ENCODE peak calls at places on chromosomes 1 and 21, in seven cellular contexts. N, I, P, R, C, W and Y are unnamed samples.

GRCh38 chr1:238811211-238811610 is 575.2 kb upstream of the CHRM3 start:
- DNase-seq in N (no peak), I (no peak), P (no peak), R (no peak), C (no peak), W (no peak), Y (no peak)

GRCh38 chr21:15430577-15430976 is 299.2 kb upstream of the USP25 start:
- DNase-seq in N (no peak), I (no peak), P (no peak), R (no peak), C (no peak), W (no peak), Y (no peak)

GRCh38 chr21:45128613-45129226 is 54.3 kb downstream of the ADARB1 start:
- DNase-seq in N (peak), I (peak), P (no peak), R (peak), C (no peak), W (peak), Y (peak)

GRCh38 chr1:109786531-109787021 is 22.9 kb upstream of the EPS8L3 start:
- DNase-seq in N (no peak), I (no peak), P (no peak), R (no peak), C (no peak), W (no peak), Y (peak)

GRCh38 chr1:212916395-212917133 is 33.8 kb upstream of the VASH2 start:
- DNase-seq in N (no peak), I (no peak), P (peak), R (no peak), C (no peak), W (peak), Y (no peak)

GRCh38 chr1:171787686-171788480 is 6.4 kb downstream of the METTL13 start:
- DNase-seq in N (no peak), I (no peak), P (no peak), R (no peak), C (no peak), W (no peak), Y (no peak)

GRCh38 chr1:109299087-109299983 is 7.5 kb downstream of the MYBPHL start:
- DNase-seq in N (no peak), I (no peak), P (no peak), R (peak), C (no peak), W (peak), Y (no peak)

GRCh38 chr1:216846339-216846738 is 123.1 kb upstream of the ESRRG start:
- DNase-seq in N (no peak), I (no peak), P (no peak), R (peak), C (no peak), W (no peak), Y (no peak)

GRCh38 chr1:25810341-25811299 is 9.1 kb upstream of the MTFR1L start:
- DNase-seq in N (no peak), I (peak), P (peak), R (peak), C (no peak), W (peak), Y (no peak)

GRCh38 chr1:151540982-151541377 is 871 bp downstream of the TUFT1 start:
- DNase-seq in N (no peak), I (no peak), P (no peak), R (peak), C (no peak), W (no peak), Y (no peak)

GRCh38 chr1:152623203-152623844 is 421 bp upstream of the LCE3A start:
- DNase-seq in N (no peak), I (no peak), P (peak), R (peak), C (no peak), W (peak), Y (peak)

GRCh38 chr1:41726899-41727748 is 191.6 kb downstream of the HIVEP3 start:
- DNase-seq in N (no peak), I (no peak), P (no peak), R (no peak), C (peak), W (peak), Y (no peak)

DNA sequence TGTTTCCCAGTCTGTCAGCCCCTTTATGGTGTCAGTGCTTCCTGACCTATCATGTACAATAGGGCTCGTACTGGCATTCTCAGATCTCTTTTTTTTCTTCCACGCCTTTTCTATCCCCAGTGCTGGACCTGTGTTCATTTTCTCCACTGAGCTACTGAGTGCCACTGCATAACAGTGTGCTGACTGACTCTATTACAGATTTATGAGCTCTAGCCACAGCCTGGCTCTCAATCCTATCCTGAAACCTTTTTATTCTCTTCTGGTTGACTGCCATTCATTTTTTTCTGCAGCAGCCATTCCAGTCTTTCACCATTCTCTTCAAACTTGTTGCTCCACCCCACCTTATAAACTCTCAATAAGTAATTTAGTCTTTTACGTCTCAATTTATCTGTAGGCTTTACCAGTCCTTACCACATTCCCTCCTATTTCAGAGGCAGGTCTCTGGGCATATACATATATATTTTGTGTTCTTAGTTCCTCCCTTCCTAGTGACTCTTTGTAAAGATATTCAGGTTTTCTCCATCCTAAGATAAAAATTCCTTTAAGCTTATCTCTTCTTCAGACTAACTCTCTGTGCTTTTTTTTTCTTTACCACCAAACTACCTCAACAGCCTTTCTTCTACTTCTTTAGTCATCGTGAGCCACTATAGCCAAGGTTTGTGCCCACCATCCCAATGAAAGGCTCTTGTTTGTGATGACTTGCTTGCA is 59.4 kb upstream of the MACF1 start:
- DNase-seq in N (no peak), I (no peak), P (no peak), R (no peak), C (no peak), W (no peak), Y (no peak)
- TF ChIP-seq JUND in N (no peak), I (no peak), P (no peak), R (no peak), C (no peak), W (no peak), Y (no peak)

GRCh38 chr1:91804546-91805023 is 81.4 kb downstream of the TGFBR3 start:
- DNase-seq in N (peak), I (no peak), P (peak), R (no peak), C (peak), W (no peak), Y (no peak)
- TF ChIP-seq JUND in N (peak), I (no peak), P (peak), R (no peak), C (no peak), W (no peak), Y (no peak)

DNA sequence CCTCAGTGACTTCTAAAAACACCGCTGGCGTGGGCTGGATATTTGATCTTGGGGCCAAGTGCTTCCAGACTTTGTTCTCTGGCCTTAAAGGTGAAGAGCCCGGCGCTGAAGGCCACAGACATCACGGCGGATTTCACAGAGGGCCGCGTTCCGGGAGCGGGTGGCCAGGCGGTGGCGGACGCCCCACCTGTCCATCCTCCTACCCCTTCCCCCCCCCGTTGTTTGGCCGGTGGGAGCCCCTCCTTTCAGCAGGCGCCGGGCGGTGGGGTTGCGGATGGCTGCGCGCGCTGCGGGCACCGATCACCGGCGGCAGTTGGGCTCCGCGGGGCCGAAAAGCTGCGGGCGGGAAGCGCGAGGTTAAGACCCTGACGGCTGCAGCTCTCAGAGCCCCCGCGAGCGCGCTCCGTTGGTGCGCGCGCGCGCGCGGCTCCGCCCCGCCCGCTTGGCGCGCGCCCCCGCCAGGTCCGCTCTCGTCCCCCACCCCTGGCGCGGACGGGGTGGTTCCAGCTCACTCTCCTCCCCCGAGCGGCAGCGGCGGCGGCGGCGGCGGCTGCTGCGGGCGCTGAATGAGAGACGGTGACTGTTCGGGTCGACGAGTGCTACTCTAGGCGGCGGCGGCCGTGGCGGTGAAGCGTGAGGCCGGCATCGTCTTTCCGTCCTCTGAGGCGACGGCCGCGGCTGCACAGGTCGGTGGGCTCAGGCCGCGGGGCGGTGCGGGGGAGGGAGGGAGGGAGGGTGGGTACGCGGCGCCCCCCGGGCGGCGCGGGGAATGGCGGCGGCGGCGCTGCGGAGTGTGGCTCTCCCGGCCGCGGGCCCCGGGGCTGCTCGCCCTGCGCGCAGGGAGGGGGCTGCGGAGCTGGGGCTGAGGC is at the start of gene RALGPS2:
- DNase-seq in N (no peak), I (peak), P (peak), R (peak), C (no peak), W (peak), Y (peak)
- TF ChIP-seq JUND in N (no peak), I (no peak), P (no peak), R (no peak), C (no peak), W (no peak), Y (no peak)

GRCh38 chr1:178461104-178461503 is 35.7 kb downstream of the CLEC20A start:
- DNase-seq in N (no peak), I (no peak), P (no peak), R (no peak), C (no peak), W (no peak), Y (no peak)
- TF ChIP-seq JUND in N (no peak), I (no peak), P (no peak), R (no peak), C (no peak), W (no peak), Y (no peak)

DNA sequence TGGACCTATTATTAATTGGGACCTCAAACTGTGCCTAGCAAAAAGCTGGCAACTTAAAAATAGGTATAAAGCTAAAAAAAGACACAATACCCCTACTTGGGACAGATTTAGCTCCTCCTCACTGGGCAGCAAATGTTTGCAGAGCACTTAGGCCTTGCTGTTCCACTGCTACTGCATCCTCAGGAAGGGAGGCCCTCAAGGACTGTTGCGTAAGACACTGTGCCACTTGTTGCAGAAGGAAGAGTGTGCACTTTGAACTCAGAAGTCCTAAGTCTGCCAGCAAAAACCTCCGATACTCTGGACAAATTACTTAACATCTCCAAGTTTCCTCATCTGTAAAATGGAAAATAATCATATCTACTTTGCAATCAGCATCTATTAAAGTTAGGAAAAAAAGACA is 322.9 kb downstream of the BARHL2 start:
- DNase-seq in N (no peak), I (no peak), P (no peak), R (no peak), C (no peak), W (no peak), Y (no peak)
- TF ChIP-seq JUND in N (no peak), I (no peak), P (no peak), R (no peak), C (no peak), W (no peak), Y (no peak)

DNA sequence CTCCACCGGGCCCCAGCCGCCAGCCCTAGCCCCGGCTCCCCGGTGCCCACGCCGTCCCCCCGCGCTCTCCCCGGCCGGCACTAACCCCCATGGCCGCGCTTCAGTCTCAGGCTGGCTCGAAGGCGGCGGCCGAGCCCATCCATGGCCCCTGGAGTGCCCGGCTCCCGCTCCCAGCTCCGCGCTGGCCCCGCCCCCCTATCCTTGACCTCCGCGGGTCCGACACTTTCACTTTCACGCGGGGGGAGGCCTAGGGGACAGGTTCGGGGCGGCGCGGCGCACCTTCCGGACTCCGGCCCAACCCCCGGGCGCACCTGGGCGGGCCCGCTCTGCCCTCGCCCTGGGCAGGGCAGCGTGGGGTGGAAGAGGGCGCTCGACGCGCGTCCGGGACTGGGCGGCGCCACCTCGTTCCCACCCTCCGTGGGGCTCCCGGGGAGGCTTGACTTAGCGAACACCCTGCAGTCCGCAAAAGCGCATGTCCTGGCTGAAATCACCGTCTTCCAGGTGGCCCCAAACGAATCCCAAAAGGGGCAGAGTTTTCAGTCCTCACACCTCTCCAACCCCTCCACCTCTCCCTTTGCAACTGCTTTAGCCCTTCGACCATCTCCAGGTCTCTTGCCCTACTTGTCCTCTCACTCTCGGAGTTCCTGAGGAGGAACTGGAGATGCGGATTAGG is 3.9 kb upstream of the DENND2D start:
- DNase-seq in N (peak), I (no peak), P (no peak), R (peak), C (peak), W (no peak), Y (peak)
- TF ChIP-seq JUND in N (no peak), I (no peak), P (no peak), R (no peak), C (no peak), W (no peak), Y (no peak)

GRCh38 chr1:100510441-100510840 is 27.5 kb upstream of the GPR88 start:
- DNase-seq in N (no peak), I (no peak), P (no peak), R (no peak), C (no peak), W (no peak), Y (no peak)
- TF ChIP-seq JUND in N (no peak), I (no peak), P (no peak), R (no peak), C (no peak), W (no peak), Y (no peak)